ENCODE peak calls at places on chromosomes 7 and 10, in four cellular contexts. N is K562, X is HepG2, D is H1. Z is an unnamed sample.

GRCh38 chr7:155222578-155222977 is 75.1 kb upstream of the INSIG1 start:
- DNase-seq in N (no peak), X (no peak), D (no peak), Z (no peak)

GRCh38 chr7:155808551-155809331 is 3.5 kb downstream of the SHH start:
- DNase-seq in N (no peak), X (peak; percentile 65), D (no peak), Z (peak; percentile 54)

GRCh38 chr7:152366662-152367061 is 69.1 kb downstream of the KMT2C start:
- DNase-seq in N (no peak), X (no peak), D (no peak), Z (no peak)

GRCh38 chr7:12518920-12519681 is 51.4 kb upstream of the SCIN start:
- DNase-seq in N (peak; percentile 18), X (peak; percentile 34), D (no peak), Z (peak; percentile 20)

GRCh38 chr10:102208311-102209035 is 17.6 kb upstream of the ELOVL3 start:
- DNase-seq in N (no peak), X (no peak), D (no peak), Z (no peak)

GRCh38 chr7:148590533-148590932 is at the start of gene C7orf33:
- DNase-seq in N (no peak), X (no peak), D (no peak), Z (no peak)

GRCh38 chr7:28298870-28299484 is 113.3 kb upstream of the CREB5 start:
- DNase-seq in N (no peak), X (peak; percentile 29), D (peak; percentile 29), Z (peak; percentile 52)

GRCh38 chr10:129918401-129918800 is 45.7 kb downstream of the EBF3 start:
- DNase-seq in N (no peak), X (no peak), D (no peak), Z (no peak)

GRCh38 chr10:95333997-95334792 is 43.4 kb upstream of the PDLIM1 start:
- DNase-seq in N (peak; percentile 44), X (no peak), D (no peak), Z (peak; percentile 35)

GRCh38 chr10:3761916-3762708 is 22.9 kb downstream of the KLF6 start:
- DNase-seq in N (no peak), X (peak; percentile 73), D (peak; percentile 61), Z (no peak)

GRCh38 chr7:299169-299568 is 9.2 kb downstream of the FOXL3 start:
- DNase-seq in N (no peak), X (no peak), D (no peak), Z (no peak)

GRCh38 chr7:86747698-86748097 is 104.0 kb downstream of the GRM3 start:
- DNase-seq in N (no peak), X (no peak), D (no peak), Z (no peak)

GRCh38 chr7:104923010-104923421 is 91.0 kb upstream of the KMT2E start:
- DNase-seq in N (peak; percentile 55), X (peak; percentile 84), D (peak; percentile 41), Z (peak; percentile 85)

GRCh38 chr10:33793793-33794192 is 459.3 kb upstream of the NRP1 start:
- DNase-seq in N (no peak), X (no peak), D (no peak), Z (no peak)

DNA sequence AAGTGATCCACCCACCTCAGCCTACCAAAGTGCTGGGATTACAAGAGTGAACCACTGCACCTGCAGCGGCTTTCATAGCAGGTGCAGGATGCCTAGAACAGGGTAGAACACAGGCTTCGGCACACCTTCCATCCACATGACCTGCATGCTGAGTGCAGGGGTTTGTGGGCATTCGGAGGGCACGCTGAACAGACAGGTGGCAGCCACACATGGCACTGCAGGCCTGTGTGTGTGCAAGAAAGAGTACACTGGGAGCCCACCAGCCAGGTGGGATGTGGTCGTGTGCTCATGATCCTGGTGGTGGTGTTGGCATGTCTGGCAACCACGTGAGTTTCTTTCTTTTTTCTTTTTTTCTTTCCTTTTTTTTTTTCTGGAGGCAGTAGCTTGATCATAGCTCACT is 38.4 kb downstream of the GRID2IP start:
- DNase-seq in N (no peak), X (no peak), D (no peak), Z (no peak)
- TF ChIP-seq RNF2 in N (no peak), X (no peak), D (no peak), Z (no peak)

GRCh38 chr10:88314362-88314761 is 268.8 kb downstream of the RNLS start:
- DNase-seq in N (no peak), X (no peak), D (no peak), Z (no peak)

GRCh38 chr10:88313897-88314296 is 269.2 kb downstream of the RNLS start:
- DNase-seq in N (no peak), X (no peak), D (no peak), Z (no peak)

GRCh38 chr10:88315746-88316145 is 267.4 kb downstream of the RNLS start:
- DNase-seq in N (no peak), X (no peak), D (no peak), Z (no peak)

GRCh38 chr10:88311264-88311663 is 271.9 kb downstream of the RNLS start:
- DNase-seq in N (no peak), X (no peak), D (no peak), Z (no peak)

GRCh38 chr10:88312855-88313254 is 270.3 kb downstream of the RNLS start:
- DNase-seq in N (no peak), X (no peak), D (no peak), Z (no peak)
- TF ChIP-seq RNF2 in N (no peak), X (no peak), D (no peak), Z (no peak)

DNA sequence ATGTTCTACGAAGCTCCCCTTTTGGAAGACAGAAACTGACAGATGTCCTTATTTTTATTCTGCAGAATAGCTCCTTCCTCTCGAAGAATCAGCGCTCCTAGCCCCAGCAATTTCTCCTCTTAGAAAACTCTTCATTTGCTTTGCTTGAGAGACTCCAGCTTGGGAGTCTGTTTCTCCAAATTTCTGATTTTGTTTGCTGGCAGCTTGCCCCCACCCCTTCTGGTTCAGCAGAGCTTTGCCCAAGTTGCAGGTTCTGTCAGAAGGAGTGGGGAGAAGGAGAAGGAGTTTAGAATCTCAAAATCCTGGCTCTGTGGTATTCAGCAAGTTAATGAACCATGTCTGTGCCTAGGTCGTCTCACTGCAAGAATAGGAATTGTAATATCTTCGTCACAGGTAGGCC is 290.7 kb downstream of the CAMK1D start:
- DNase-seq in N (no peak), X (no peak), D (no peak), Z (no peak)
- TF ChIP-seq RNF2 in N (no peak), X (no peak), D (no peak), Z (no peak)

GRCh38 chr7:2521341-2521745 is 1.8 kb downstream of the LFNG start:
- DNase-seq in N (no peak), X (no peak), D (no peak), Z (no peak)
- TF ChIP-seq RNF2 in N (no peak), X (no peak), D (no peak), Z (no peak)

GRCh38 chr10:21078410-21079329 is 181.6 kb upstream of the NEBL start:
- DNase-seq in N (peak; percentile 35), X (peak; percentile 61), D (peak; percentile 44), Z (peak; percentile 55)
- TF ChIP-seq RNF2 in N (peak; percentile 30), X (no peak), D (no peak), Z (no peak)

Z was measured in A549.